ENCODE peak calls at places on chromosomes 7 and 10, in five cellular contexts. D is hepatocyte, N is spleen, S is GM23338, G is right lobe of liver. Q is an unnamed sample. For H3K4me1, the result is how much of the 10 kb centered on the place peaks cover.

GRCh38 chr10:119328222-119328621 is 120.9 kb downstream of the GRK5 start:
- DNase-seq in D (no peak), N (no peak), S (no peak), G (no peak), Q (no peak)

GRCh38 chr7:149741629-149742028 is 31.8 kb downstream of the ZNF467 start:
- DNase-seq in D (no peak), N (peak), S (no peak), G (no peak), Q (no peak)

GRCh38 chr10:76885815-76886214 is 751.8 kb downstream of the KCNMA1 start:
- DNase-seq in D (no peak), N (no peak), S (no peak), G (no peak), Q (no peak)

GRCh38 chr7:30740417-30741181 is 11.3 kb upstream of the INMT start:
- DNase-seq in D (peak), N (peak), S (peak), G (peak), Q (peak)

GRCh38 chr7:41880107-41880506 is 177.2 kb upstream of the INHBA start:
- DNase-seq in D (peak), N (no peak), S (no peak), G (no peak), Q (no peak)

GRCh38 chr10:13637894-13638293 is 51.1 kb downstream of the PRPF18 start:
- DNase-seq in D (no peak), N (no peak), S (no peak), G (no peak), Q (no peak)

GRCh38 chr7:6432786-6433185 is 15.0 kb downstream of the DAGLB start:
- DNase-seq in D (no peak), N (no peak), S (no peak), G (no peak), Q (no peak)

GRCh38 chr10:48452879-48453412 is 146.5 kb downstream of the MAPK8 start:
- DNase-seq in D (no peak), N (peak), S (no peak), G (no peak), Q (no peak)

GRCh38 chr7:12570148-12570528 is 382 bp upstream of the SCIN start:
- DNase-seq in D (peak), N (no peak), S (peak), G (no peak), Q (no peak)

GRCh38 chr10:123939591-123939990 is 48.0 kb upstream of the CPXM2 start:
- DNase-seq in D (no peak), N (no peak), S (no peak), G (no peak), Q (no peak)

GRCh38 chr10:102283488-102283887 is 38.2 kb downstream of the GBF1 start:
- DNase-seq in D (no peak), N (no peak), S (no peak), G (no peak), Q (no peak)

GRCh38 chr7:71290382-71290781 is 158.4 kb downstream of the GALNT17 start:
- DNase-seq in D (no peak), N (no peak), S (no peak), G (no peak), Q (no peak)

GRCh38 chr7:97004931-97005763 is at the start of gene DLX6:
- DNase-seq in D (peak), N (no peak), S (peak), G (no peak), Q (peak)

GRCh38 chr7:44964831-44965440 is 13.9 kb downstream of the MYO1G start:
- DNase-seq in D (peak), N (no peak), S (no peak), G (no peak), Q (no peak)

GRCh38 chr7:20798694-20799121 is 12.0 kb upstream of the SP8 start:
- DNase-seq in D (no peak), N (no peak), S (peak), G (no peak), Q (no peak)

GRCh38 chr10:127310389-127310788 is 114.0 kb upstream of the INSYN2A start:
- DNase-seq in D (no peak), N (no peak), S (no peak), G (no peak), Q (no peak)

GRCh38 chr7:151062399-151063211 is 3.2 kb downstream of the SLC4A2 start:
- DNase-seq in D (peak), N (no peak), S (peak), G (peak), Q (peak)

GRCh38 chr7:158011941-158012340 is 575.7 kb downstream of the PTPRN2 start:
- DNase-seq in D (no peak), N (no peak), S (no peak), G (no peak), Q (no peak)

GRCh38 chr7:84291756-84292155 is 97.2 kb upstream of the SEMA3A start:
- DNase-seq in D (no peak), N (no peak), S (no peak), G (no peak), Q (no peak)

GRCh38 chr10:31929260-31929985 is 792 bp upstream of the ARHGAP12 start:
- DNase-seq in D (peak), N (peak), S (peak), G (peak), Q (peak)

GRCh38 chr7:106448992-106449859 is 164.4 kb upstream of the NAMPT start:
- DNase-seq in D (no peak), N (no peak), S (no peak), G (no peak), Q (no peak)

GRCh38 chr7:84070770-84071169 is 123.8 kb downstream of the SEMA3A start:
- DNase-seq in D (no peak), N (no peak), S (no peak), G (no peak), Q (no peak)

GRCh38 chr10:6202684-6203330 is at the start of gene PFKFB3:
- DNase-seq in D (peak), N (peak), S (peak), G (peak), Q (peak)

GRCh38 chr7:150715293-150715692 is 1.1 kb upstream of the GIMAP1 start:
- DNase-seq in D (no peak), N (no peak), S (no peak), G (no peak), Q (no peak)

GRCh38 chr10:95841711-95842498 is 65.9 kb upstream of the CC2D2B start:
- DNase-seq in D (peak), N (no peak), S (peak), G (no peak), Q (peak)

DNA sequence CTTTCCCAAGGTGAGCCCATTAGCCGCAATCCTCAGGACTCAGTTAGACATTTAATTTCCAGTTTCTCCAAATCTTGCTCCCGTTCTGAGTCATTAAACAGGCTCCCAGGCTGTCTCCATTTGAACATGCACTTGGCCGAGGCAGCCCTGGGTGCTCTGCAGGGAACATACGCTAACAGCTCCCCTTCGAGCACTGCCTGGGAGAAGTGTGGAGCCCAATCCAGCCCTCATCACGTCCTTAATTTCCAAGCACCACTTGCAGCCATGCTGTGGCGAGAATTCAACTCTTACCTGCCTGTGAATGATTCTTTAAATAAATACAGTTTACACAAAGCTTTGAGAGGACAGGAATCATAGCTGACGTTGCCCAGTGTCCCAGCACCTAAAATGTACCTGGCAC is 218.2 kb downstream of the CCSER2 start:
- DNase-seq in D (no peak), N (no peak), S (no peak), G (no peak), Q (no peak)
- TF ChIP-seq CTCF in D (no peak), N (no peak), S (no peak), G (no peak), Q (no peak)

DNA sequence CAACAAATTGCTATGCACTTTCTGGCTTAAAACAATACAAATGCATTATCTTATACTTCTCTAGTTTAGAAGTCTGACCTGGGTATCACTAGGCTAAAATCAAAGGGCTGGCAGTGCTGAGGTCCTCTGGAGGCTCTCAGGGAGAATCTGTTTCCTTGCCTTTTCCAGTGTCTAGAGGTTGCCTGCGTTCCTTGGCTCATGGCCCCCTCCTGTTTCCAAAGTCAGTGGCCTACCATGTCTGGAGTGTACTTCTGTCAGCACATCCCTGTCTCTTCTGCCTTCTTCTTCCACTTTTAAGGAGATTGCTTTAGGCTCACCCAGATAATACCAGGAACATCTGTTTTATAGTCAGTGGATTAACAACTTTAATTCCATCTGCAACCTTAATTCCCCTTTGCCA is 52.4 kb downstream of the CCNY start:
- DNase-seq in D (no peak), N (no peak), S (no peak), G (no peak), Q (no peak)
- H3K4me1 ChIP-seq in D (under half), N (under half), S (under half), G (under half), Q (under half)

GRCh38 chr10:24417053-24417452 is 208.1 kb downstream of the KIAA1217 start:
- DNase-seq in D (no peak), N (no peak), S (no peak), G (no peak), Q (no peak)

GRCh38 chr10:24418532-24418931 is 209.6 kb downstream of the KIAA1217 start:
- DNase-seq in D (no peak), N (no peak), S (peak), G (no peak), Q (no peak)

GRCh38 chr10:24415455-24416169 is 206.7 kb downstream of the KIAA1217 start:
- DNase-seq in D (peak), N (peak), S (no peak), G (peak), Q (peak)

GRCh38 chr10:24416248-24416647 is 207.3 kb downstream of the KIAA1217 start:
- DNase-seq in D (no peak), N (no peak), S (no peak), G (no peak), Q (no peak)

DNA sequence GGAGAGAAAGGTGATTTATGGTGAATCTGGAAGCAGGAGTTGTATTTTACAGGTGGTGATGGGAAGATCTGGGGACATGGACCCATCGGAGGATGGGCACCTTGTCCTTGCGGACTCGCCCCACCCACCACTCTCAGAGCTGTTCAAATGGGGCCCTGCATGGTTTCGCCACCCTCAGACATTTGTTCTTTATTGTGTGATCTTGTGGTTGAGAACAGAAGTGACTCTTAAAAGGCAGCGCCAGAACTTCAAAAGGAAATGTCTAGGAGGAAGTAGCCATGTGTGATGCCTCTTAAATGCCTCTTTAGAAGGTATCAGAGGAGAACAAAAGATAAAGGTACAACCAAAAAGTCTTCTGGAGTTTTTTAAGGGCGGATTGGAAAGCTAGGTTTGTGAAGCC is 205.7 kb downstream of the KIAA1217 start:
- DNase-seq in D (no peak), N (no peak), S (no peak), G (no peak), Q (no peak)
- TF ChIP-seq CTCF in D (no peak), N (no peak), S (no peak), G (no peak), Q (no peak)

GRCh38 chr7:87212478-87212877 is 7.1 kb downstream of the TMEM243 start:
- DNase-seq in D (no peak), N (no peak), S (no peak), G (no peak), Q (no peak)
- H3K4me1 ChIP-seq in D (under half), N (half or more), S (under half), G (under half), Q (under half)

Q was measured in Caco-2.